ENCODE peak calls at places on chromosomes 1 and 21, in nine cellular contexts. One of them, this sample, is unnamed.

GRCh38 chr1:243420968-243421675 is 165.3 kb downstream of the SDCCAG8 start:
- DNase-seq in SJCRH30: no peak
- DNase-seq in right lobe of liver: no peak
- DNase-seq in tibial artery: no peak
- DNase-seq in ovary: no peak
- DNase-seq in upper lobe of right lung: no peak
- DNase-seq in HepG2: no peak
- DNase-seq in heart left ventricle: no peak
- DNase-seq in endothelial cell of umbilical vein: no peak
- DNase-seq in this sample: no peak

GRCh38 chr1:67801903-67802302 is 31.4 kb downstream of the GNG12 start:
- DNase-seq in SJCRH30: peak
- DNase-seq in right lobe of liver: no peak
- DNase-seq in tibial artery: no peak
- DNase-seq in ovary: no peak
- DNase-seq in upper lobe of right lung: no peak
- DNase-seq in HepG2: no peak
- DNase-seq in heart left ventricle: no peak
- DNase-seq in endothelial cell of umbilical vein: no peak
- DNase-seq in this sample: no peak

GRCh38 chr1:22318279-22318983 is 133.2 kb upstream of the ZBTB40 start:
- DNase-seq in SJCRH30: peak
- DNase-seq in right lobe of liver: no peak
- DNase-seq in tibial artery: no peak
- DNase-seq in ovary: no peak
- DNase-seq in upper lobe of right lung: no peak
- DNase-seq in HepG2: no peak
- DNase-seq in heart left ventricle: no peak
- DNase-seq in endothelial cell of umbilical vein: no peak
- DNase-seq in this sample: no peak

GRCh38 chr1:66261370-66261769 is 272.6 kb upstream of the SGIP1 start:
- DNase-seq in SJCRH30: no peak
- DNase-seq in right lobe of liver: no peak
- DNase-seq in tibial artery: no peak
- DNase-seq in ovary: no peak
- DNase-seq in upper lobe of right lung: no peak
- DNase-seq in HepG2: no peak
- DNase-seq in heart left ventricle: no peak
- DNase-seq in endothelial cell of umbilical vein: no peak
- DNase-seq in this sample: no peak

GRCh38 chr1:59041878-59042277 is 255.0 kb upstream of the FGGY start:
- DNase-seq in SJCRH30: no peak
- DNase-seq in right lobe of liver: no peak
- DNase-seq in tibial artery: no peak
- DNase-seq in ovary: no peak
- DNase-seq in upper lobe of right lung: no peak
- DNase-seq in HepG2: no peak
- DNase-seq in heart left ventricle: no peak
- DNase-seq in endothelial cell of umbilical vein: no peak
- DNase-seq in this sample: no peak

GRCh38 chr1:57101171-57101570 is 135.4 kb upstream of the C8B start:
- DNase-seq in SJCRH30: no peak
- DNase-seq in right lobe of liver: no peak
- DNase-seq in tibial artery: no peak
- DNase-seq in ovary: no peak
- DNase-seq in upper lobe of right lung: no peak
- DNase-seq in HepG2: no peak
- DNase-seq in heart left ventricle: no peak
- DNase-seq in endothelial cell of umbilical vein: no peak
- DNase-seq in this sample: no peak

GRCh38 chr21:34892196-34892595 is 156.9 kb downstream of the RUNX1 start:
- DNase-seq in SJCRH30: no peak
- DNase-seq in right lobe of liver: no peak
- DNase-seq in tibial artery: no peak
- DNase-seq in ovary: no peak
- DNase-seq in upper lobe of right lung: no peak
- DNase-seq in HepG2: no peak
- DNase-seq in heart left ventricle: no peak
- DNase-seq in endothelial cell of umbilical vein: peak
- DNase-seq in this sample: no peak

GRCh38 chr1:107442545-107442944 is 301.7 kb downstream of the NTNG1 start:
- DNase-seq in SJCRH30: no peak
- DNase-seq in right lobe of liver: no peak
- DNase-seq in tibial artery: no peak
- DNase-seq in ovary: no peak
- DNase-seq in upper lobe of right lung: no peak
- DNase-seq in HepG2: no peak
- DNase-seq in heart left ventricle: no peak
- DNase-seq in endothelial cell of umbilical vein: no peak
- DNase-seq in this sample: no peak

GRCh38 chr1:93798301-93798700 is 80.7 kb downstream of the DNTTIP2 start:
- DNase-seq in SJCRH30: peak
- DNase-seq in right lobe of liver: no peak
- DNase-seq in tibial artery: no peak
- DNase-seq in ovary: no peak
- DNase-seq in upper lobe of right lung: no peak
- DNase-seq in HepG2: no peak
- DNase-seq in heart left ventricle: no peak
- DNase-seq in endothelial cell of umbilical vein: peak
- DNase-seq in this sample: no peak

GRCh38 chr21:34734696-34735095 is 65.9 kb downstream of the CLIC6 start:
- DNase-seq in SJCRH30: no peak
- DNase-seq in right lobe of liver: no peak
- DNase-seq in tibial artery: peak
- DNase-seq in ovary: no peak
- DNase-seq in upper lobe of right lung: no peak
- DNase-seq in HepG2: no peak
- DNase-seq in heart left ventricle: no peak
- DNase-seq in endothelial cell of umbilical vein: no peak
- DNase-seq in this sample: no peak

GRCh38 chr1:246608616-246609376 is 42.5 kb downstream of the CNST start:
- DNase-seq in SJCRH30: peak
- DNase-seq in right lobe of liver: peak
- DNase-seq in tibial artery: no peak
- DNase-seq in ovary: peak
- DNase-seq in upper lobe of right lung: peak
- DNase-seq in HepG2: peak
- DNase-seq in heart left ventricle: peak
- DNase-seq in endothelial cell of umbilical vein: peak
- DNase-seq in this sample: peak

GRCh38 chr1:22500476-22500875 is 48.8 kb downstream of the ZBTB40 start:
- DNase-seq in SJCRH30: peak
- DNase-seq in right lobe of liver: peak
- DNase-seq in tibial artery: no peak
- DNase-seq in ovary: peak
- DNase-seq in upper lobe of right lung: peak
- DNase-seq in HepG2: no peak
- DNase-seq in heart left ventricle: peak
- DNase-seq in endothelial cell of umbilical vein: peak
- DNase-seq in this sample: peak

GRCh38 chr1:242212401-242212800 is 213.5 kb upstream of the MAP1LC3C start:
- DNase-seq in SJCRH30: peak
- DNase-seq in right lobe of liver: no peak
- DNase-seq in tibial artery: no peak
- DNase-seq in ovary: no peak
- DNase-seq in upper lobe of right lung: no peak
- DNase-seq in HepG2: no peak
- DNase-seq in heart left ventricle: no peak
- DNase-seq in endothelial cell of umbilical vein: no peak
- DNase-seq in this sample: no peak

GRCh38 chr1:28507247-28507645 is 1.4 kb downstream of the RCC1 start:
- DNase-seq in SJCRH30: peak
- DNase-seq in right lobe of liver: no peak
- DNase-seq in tibial artery: no peak
- DNase-seq in ovary: no peak
- DNase-seq in upper lobe of right lung: no peak
- DNase-seq in HepG2: no peak
- DNase-seq in heart left ventricle: no peak
- DNase-seq in endothelial cell of umbilical vein: no peak
- DNase-seq in this sample: no peak

GRCh38 chr1:113434874-113435175 is 44.5 kb downstream of the MAGI3 start:
- DNase-seq in SJCRH30: no peak
- DNase-seq in right lobe of liver: no peak
- DNase-seq in tibial artery: no peak
- DNase-seq in ovary: no peak
- DNase-seq in upper lobe of right lung: no peak
- DNase-seq in HepG2: no peak
- DNase-seq in heart left ventricle: no peak
- DNase-seq in endothelial cell of umbilical vein: no peak
- DNase-seq in this sample: no peak

GRCh38 chr1:37602750-37603694 is 7.3 kb upstream of the GNL2 start:
- DNase-seq in SJCRH30: peak
- DNase-seq in right lobe of liver: no peak
- DNase-seq in tibial artery: no peak
- DNase-seq in ovary: no peak
- DNase-seq in upper lobe of right lung: no peak
- DNase-seq in HepG2: peak
- DNase-seq in heart left ventricle: no peak
- DNase-seq in endothelial cell of umbilical vein: peak
- DNase-seq in this sample: no peak

DNA sequence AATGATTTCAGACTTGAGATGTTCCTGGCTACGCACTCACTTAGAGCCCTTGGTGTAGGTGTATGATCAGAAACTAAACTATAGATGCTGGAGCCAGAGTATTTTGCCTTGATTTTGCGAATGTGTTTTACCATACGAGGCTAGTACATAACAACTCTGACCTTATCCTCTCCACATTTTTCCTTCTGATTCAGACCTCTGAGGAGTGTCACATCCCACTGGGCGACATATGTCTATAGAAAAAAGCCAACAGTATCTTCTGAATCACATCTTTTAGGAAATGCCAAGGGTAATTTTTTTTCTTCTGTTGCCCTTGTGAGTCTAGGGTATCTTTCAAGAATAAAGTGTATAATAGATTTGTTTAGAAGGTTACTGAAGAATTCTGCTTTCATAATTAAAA is 49.6 kb downstream of the AK4 start:
- DNase-seq in SJCRH30: no peak
- DNase-seq in right lobe of liver: no peak
- DNase-seq in tibial artery: no peak
- DNase-seq in ovary: no peak
- DNase-seq in upper lobe of right lung: no peak
- DNase-seq in HepG2: no peak
- DNase-seq in heart left ventricle: no peak
- DNase-seq in endothelial cell of umbilical vein: no peak
- DNase-seq in this sample: no peak
- H3K4me3 ChIP-seq in SJCRH30: no peak
- H3K4me3 ChIP-seq in right lobe of liver: no peak
- H3K4me3 ChIP-seq in tibial artery: no peak
- H3K4me3 ChIP-seq in ovary: no peak
- H3K4me3 ChIP-seq in upper lobe of right lung: no peak
- H3K4me3 ChIP-seq in HepG2: no peak
- H3K4me3 ChIP-seq in heart left ventricle: no peak
- H3K4me3 ChIP-seq in endothelial cell of umbilical vein: no peak
- H3K4me3 ChIP-seq in this sample: no peak

DNA sequence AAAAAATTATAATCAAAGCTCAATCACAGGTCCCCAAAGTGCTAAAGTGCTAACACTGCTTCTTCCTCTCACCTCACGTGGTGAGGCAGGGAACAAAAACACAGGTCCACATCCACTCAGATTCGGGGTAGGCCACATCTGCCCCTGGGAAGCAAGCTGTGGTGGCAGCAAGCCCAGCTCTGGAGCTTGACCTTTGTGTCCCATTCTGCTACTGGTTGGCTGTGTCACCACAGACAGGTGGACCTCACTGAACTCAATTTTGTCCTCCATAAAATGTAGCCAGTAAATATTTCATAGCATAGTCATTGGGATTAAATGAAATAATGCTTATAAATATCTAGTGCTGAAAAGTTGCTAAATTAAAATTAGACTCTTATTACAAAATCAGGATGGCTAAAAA is 8.5 kb downstream of the AZIN2 start:
- DNase-seq in SJCRH30: no peak
- DNase-seq in right lobe of liver: peak
- DNase-seq in tibial artery: no peak
- DNase-seq in ovary: no peak
- DNase-seq in upper lobe of right lung: no peak
- DNase-seq in HepG2: no peak
- DNase-seq in heart left ventricle: peak
- DNase-seq in endothelial cell of umbilical vein: no peak
- DNase-seq in this sample: no peak
- H3K27ac ChIP-seq in SJCRH30: no peak
- H3K27ac ChIP-seq in right lobe of liver: no peak
- H3K27ac ChIP-seq in tibial artery: no peak
- H3K27ac ChIP-seq in ovary: no peak
- H3K27ac ChIP-seq in upper lobe of right lung: no peak
- H3K27ac ChIP-seq in HepG2: no peak
- H3K27ac ChIP-seq in heart left ventricle: no peak
- H3K27ac ChIP-seq in endothelial cell of umbilical vein: no peak
- H3K27ac ChIP-seq in this sample: no peak

GRCh38 chr1:9861371-9861770 is 37.6 kb upstream of the CLSTN1 start:
- DNase-seq in SJCRH30: no peak
- DNase-seq in right lobe of liver: no peak
- DNase-seq in tibial artery: no peak
- DNase-seq in ovary: no peak
- DNase-seq in upper lobe of right lung: no peak
- DNase-seq in HepG2: no peak
- DNase-seq in heart left ventricle: no peak
- DNase-seq in endothelial cell of umbilical vein: no peak
- DNase-seq in this sample: no peak
- H3K4me3 ChIP-seq in SJCRH30: no peak
- H3K4me3 ChIP-seq in right lobe of liver: no peak
- H3K4me3 ChIP-seq in tibial artery: no peak
- H3K4me3 ChIP-seq in ovary: no peak
- H3K4me3 ChIP-seq in upper lobe of right lung: no peak
- H3K4me3 ChIP-seq in HepG2: no peak
- H3K4me3 ChIP-seq in heart left ventricle: no peak
- H3K4me3 ChIP-seq in endothelial cell of umbilical vein: no peak
- H3K4me3 ChIP-seq in this sample: no peak

GRCh38 chr1:26772687-26773086 is 15.1 kb upstream of the PIGV start:
- DNase-seq in SJCRH30: no peak
- DNase-seq in right lobe of liver: no peak
- DNase-seq in tibial artery: no peak
- DNase-seq in ovary: no peak
- DNase-seq in upper lobe of right lung: no peak
- DNase-seq in HepG2: no peak
- DNase-seq in heart left ventricle: no peak
- DNase-seq in endothelial cell of umbilical vein: peak
- DNase-seq in this sample: no peak

GRCh38 chr1:26771643-26772321 is 16.0 kb upstream of the PIGV start:
- DNase-seq in SJCRH30: peak
- DNase-seq in right lobe of liver: peak
- DNase-seq in tibial artery: no peak
- DNase-seq in ovary: peak
- DNase-seq in upper lobe of right lung: no peak
- DNase-seq in HepG2: peak
- DNase-seq in heart left ventricle: no peak
- DNase-seq in endothelial cell of umbilical vein: peak
- DNase-seq in this sample: no peak

GRCh38 chr1:26767714-26768113 is 20.0 kb upstream of the PIGV start:
- DNase-seq in SJCRH30: no peak
- DNase-seq in right lobe of liver: no peak
- DNase-seq in tibial artery: no peak
- DNase-seq in ovary: no peak
- DNase-seq in upper lobe of right lung: no peak
- DNase-seq in HepG2: no peak
- DNase-seq in heart left ventricle: no peak
- DNase-seq in endothelial cell of umbilical vein: no peak
- DNase-seq in this sample: no peak

GRCh38 chr1:26771285-26771642 is 16.5 kb upstream of the PIGV start:
- DNase-seq in SJCRH30: no peak
- DNase-seq in right lobe of liver: no peak
- DNase-seq in tibial artery: no peak
- DNase-seq in ovary: no peak
- DNase-seq in upper lobe of right lung: no peak
- DNase-seq in HepG2: no peak
- DNase-seq in heart left ventricle: no peak
- DNase-seq in endothelial cell of umbilical vein: peak
- DNase-seq in this sample: no peak

GRCh38 chr1:26768755-26769154 is 19.0 kb upstream of the PIGV start:
- DNase-seq in SJCRH30: peak
- DNase-seq in right lobe of liver: no peak
- DNase-seq in tibial artery: no peak
- DNase-seq in ovary: no peak
- DNase-seq in upper lobe of right lung: no peak
- DNase-seq in HepG2: no peak
- DNase-seq in heart left ventricle: no peak
- DNase-seq in endothelial cell of umbilical vein: peak
- DNase-seq in this sample: no peak
- H3K27ac ChIP-seq in SJCRH30: peak
- H3K27ac ChIP-seq in right lobe of liver: no peak
- H3K27ac ChIP-seq in tibial artery: peak
- H3K27ac ChIP-seq in ovary: peak
- H3K27ac ChIP-seq in upper lobe of right lung: no peak
- H3K27ac ChIP-seq in HepG2: no peak
- H3K27ac ChIP-seq in heart left ventricle: no peak
- H3K27ac ChIP-seq in endothelial cell of umbilical vein: no peak
- H3K27ac ChIP-seq in this sample: peak

This sample was measured in right cardiac atrium.